ENCODE peak calls at places on chromosomes 1 and 21, in ten cellular contexts. G is GM19239; C is HEK293T; V is colonic mucosa; D is suprapubic skin; X is stimulated activated CD4-positive, alpha-beta T cell treated with anti-CD3 and anti-CD28 coated beads, Interleukin-4, amount 100 ng/mL, for 48 hours; S is HT1080; U is A549; L is NCI-H226; F is NCI-H2081. Z is an unnamed sample.

GRCh38 chr1:1510912-1511532 is 940 bp upstream of the ATAD3A start:
- DNase-seq in G (no peak), C (no peak), V (peak), D (no peak), X (peak), S (peak), U (no peak), L (no peak), F (peak), Z (no peak)

GRCh38 chr1:107474877-107475612 is 334.2 kb downstream of the NTNG1 start:
- DNase-seq in G (no peak), C (no peak), V (no peak), D (no peak), X (no peak), S (peak), U (no peak), L (peak), F (no peak), Z (no peak)

GRCh38 chr1:78009276-78009675 is 4.5 kb downstream of the DNAJB4 start:
- DNase-seq in G (no peak), C (no peak), V (no peak), D (no peak), X (no peak), S (no peak), U (no peak), L (no peak), F (no peak), Z (no peak)

GRCh38 chr1:9200441-9200840 is 34.1 kb upstream of the H6PD start:
- DNase-seq in G (no peak), C (no peak), V (no peak), D (no peak), X (no peak), S (no peak), U (no peak), L (no peak), F (no peak), Z (no peak)

GRCh38 chr1:51326839-51327238 is 3.5 kb downstream of the TTC39A start:
- DNase-seq in G (no peak), C (no peak), V (no peak), D (no peak), X (no peak), S (no peak), U (no peak), L (no peak), F (no peak), Z (no peak)

GRCh38 chr1:61851849-61852692 is 109.8 kb downstream of the PATJ start:
- DNase-seq in G (peak), C (peak), V (no peak), D (no peak), X (no peak), S (peak), U (peak), L (no peak), F (peak), Z (peak)

GRCh38 chr1:194833111-194833510 is 1646.7 kb upstream of the B3GALT2 start:
- DNase-seq in G (no peak), C (no peak), V (no peak), D (no peak), X (no peak), S (no peak), U (no peak), L (no peak), F (no peak), Z (no peak)

GRCh38 chr21:46220275-46220810 is 8.2 kb downstream of the LSS start:
- DNase-seq in G (no peak), C (no peak), V (no peak), D (peak), X (no peak), S (no peak), U (no peak), L (no peak), F (no peak), Z (no peak)

GRCh38 chr1:17587693-17588047 is 48.2 kb downstream of the ARHGEF10L start:
- DNase-seq in G (no peak), C (no peak), V (no peak), D (no peak), X (no peak), S (peak), U (no peak), L (peak), F (no peak), Z (no peak)

GRCh38 chr1:78171736-78172590 is 126.2 kb downstream of the GIPC2 start:
- DNase-seq in G (no peak), C (no peak), V (no peak), D (no peak), X (no peak), S (peak), U (no peak), L (peak), F (no peak), Z (no peak)